ENCODE peak calls at places on chromosome 12, in nine cellular contexts. E, Z, M, H, U, J, T, X and D are unnamed samples.

GRCh38 chr12:124694250-124694649 is 126.8 kb upstream of the NCOR2 start:
- DNase-seq in Z (peak), X (no peak), J (no peak), M (no peak), H (no peak), T (no peak), E (no peak), U (no peak), D (peak)

GRCh38 chr12:108653922-108654321 is 20.2 kb upstream of the SELPLG start:
- DNase-seq in M (no peak), E (no peak), H (no peak), T (no peak), U (no peak), Z (no peak), X (no peak), J (no peak), D (no peak)

GRCh38 chr12:113863455-113863845 is 102.7 kb downstream of the RBM19 start:
- DNase-seq in M (no peak), X (no peak), J (no peak), T (no peak), U (no peak), E (no peak), H (no peak), Z (no peak), D (no peak)

GRCh38 chr12:98736352-98737326 is 91.5 kb downstream of the APAF1 start:
- DNase-seq in Z (no peak), X (peak), H (no peak), E (no peak), T (peak), M (no peak), U (peak), J (peak), D (no peak)

GRCh38 chr12:99984271-99985128 is at the start of gene ANKS1B:
- DNase-seq in T (peak), Z (no peak), J (peak), H (no peak), X (peak), U (peak), M (peak), E (peak), D (peak)

GRCh38 chr12:110004598-110004997 is 5.4 kb downstream of the ANKRD13A start:
- DNase-seq in M (no peak), J (no peak), H (no peak), U (no peak), E (no peak), Z (no peak), X (no peak), T (no peak), D (peak)

GRCh38 chr12:122318607-122319311 is 52.5 kb upstream of the VPS33A start:
- DNase-seq in E (peak), T (peak), U (no peak), H (no peak), Z (no peak), J (no peak), M (no peak), X (no peak), D (no peak)

GRCh38 chr12:112183141-112183581 is 57.8 kb downstream of the TRAFD1 start:
- DNase-seq in Z (no peak), X (no peak), T (no peak), M (no peak), J (no peak), E (peak), U (no peak), H (no peak), D (no peak)

GRCh38 chr12:111221296-111222026 is 147.4 kb downstream of the PHETA1 start:
- DNase-seq in U (no peak), Z (no peak), J (peak), M (no peak), E (peak), T (peak), H (no peak), X (no peak), D (no peak)

GRCh38 chr12:14773685-14774073 is 29.6 kb downstream of the WBP11 start:
- DNase-seq in H (no peak), J (peak), Z (peak), T (peak), X (peak), M (peak), E (no peak), U (no peak), D (no peak)

GRCh38 chr12:14314801-14315200 is 50.7 kb upstream of the ATF7IP start:
- DNase-seq in X (no peak), U (no peak), T (no peak), Z (peak), E (no peak), H (no peak), M (no peak), J (no peak), D (no peak)

GRCh38 chr12:79143803-79144202 is 279.2 kb downstream of the SYT1 start:
- DNase-seq in J (no peak), U (no peak), H (no peak), Z (no peak), X (no peak), E (no peak), T (no peak), M (no peak), D (no peak)

GRCh38 chr12:89861086-89861485 is 152.4 kb upstream of the ATP2B1 start:
- DNase-seq in X (no peak), H (no peak), E (no peak), U (no peak), M (no peak), J (no peak), Z (no peak), T (peak), D (no peak)

GRCh38 chr12:89864419-89864818 is 155.8 kb upstream of the ATP2B1 start:
- DNase-seq in T (no peak), Z (no peak), H (no peak), M (peak), U (no peak), J (no peak), X (no peak), E (no peak), D (no peak)

GRCh38 chr12:89863968-89864367 is 155.3 kb upstream of the ATP2B1 start:
- DNase-seq in E (no peak), U (no peak), Z (peak), J (no peak), T (no peak), X (no peak), H (no peak), M (peak), D (peak)

GRCh38 chr12:89862511-89863331 is 154.1 kb upstream of the ATP2B1 start:
- DNase-seq in T (no peak), E (no peak), U (no peak), J (no peak), X (no peak), Z (peak), M (no peak), H (no peak), D (peak)

DNA sequence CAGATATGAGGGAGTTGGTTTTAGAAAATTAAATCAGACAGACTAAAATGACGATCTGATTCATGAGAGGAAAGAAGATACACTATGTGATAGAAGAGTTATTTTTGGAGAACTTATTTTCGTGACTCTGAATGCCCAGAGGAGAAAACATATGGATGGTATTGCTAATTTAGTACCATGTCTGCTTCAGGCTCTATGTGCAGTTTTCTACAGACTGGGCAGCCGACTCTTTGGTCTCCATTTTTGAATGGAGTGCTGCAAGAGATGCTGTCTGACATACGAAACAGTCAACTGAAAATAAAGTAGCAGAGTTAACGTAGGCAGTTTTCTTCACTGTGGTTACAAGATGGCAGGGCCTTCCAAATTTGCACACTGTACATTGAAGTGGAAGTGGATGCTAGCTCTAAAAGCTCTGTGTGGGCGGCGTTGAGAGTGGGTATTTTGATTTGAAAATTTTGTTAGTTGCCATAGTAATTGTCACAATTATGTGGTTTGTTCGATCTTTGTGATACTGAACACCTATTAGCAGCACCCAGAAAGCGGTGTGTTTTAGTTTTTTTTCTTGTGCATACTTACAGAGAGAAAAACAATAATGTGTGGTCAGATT is 154.8 kb upstream of the ATP2B1 start:
- DNase-seq in J (no peak), T (no peak), H (no peak), E (no peak), X (no peak), U (no peak), M (no peak), Z (peak), D (peak)
- TF ChIP-seq EZH2phosphoT487 in J (no peak), T (no peak), H (no peak), E (no peak), X (no peak), U (no peak), M (no peak), Z (no peak), D (no peak)

DNA sequence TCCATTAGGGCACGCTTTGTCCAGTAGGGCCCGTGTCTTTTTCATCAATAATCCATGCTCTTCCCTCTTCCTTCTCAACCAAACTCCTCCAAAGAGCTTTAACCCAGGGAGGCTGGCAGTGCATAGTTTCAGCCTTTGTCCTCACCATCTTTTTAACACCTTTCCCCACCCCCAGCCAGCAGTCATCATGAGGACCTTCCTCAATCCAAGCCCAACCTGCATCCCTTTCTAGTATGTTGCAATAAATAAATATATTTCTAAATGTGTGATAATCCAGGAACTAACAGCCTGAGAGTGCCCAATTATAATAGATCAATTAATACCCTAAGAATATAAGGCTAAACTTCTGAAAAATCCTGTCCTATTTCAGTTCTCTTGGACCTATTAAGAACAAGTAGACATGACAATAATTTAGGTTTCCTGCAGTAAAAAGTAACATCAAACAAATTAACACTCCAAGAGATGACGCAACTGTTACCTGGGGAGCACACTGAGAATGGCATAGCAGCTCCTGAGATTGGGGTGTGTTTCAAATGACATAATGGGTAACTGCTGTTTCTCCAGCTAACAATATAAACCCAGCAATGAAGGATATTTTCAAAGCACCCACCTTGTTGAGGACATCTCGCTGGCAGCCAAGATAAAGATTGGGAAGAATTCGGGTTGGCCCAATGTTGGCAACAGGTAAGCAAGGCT is 62.6 kb downstream of the DUSP16 start:
- DNase-seq in M (peak), T (no peak), J (no peak), Z (no peak), U (no peak), X (no peak), H (no peak), E (no peak), D (no peak)
- TF ChIP-seq EZH2phosphoT487 in M (no peak), T (no peak), J (no peak), Z (no peak), U (no peak), X (no peak), H (no peak), E (no peak), D (no peak)

DNA sequence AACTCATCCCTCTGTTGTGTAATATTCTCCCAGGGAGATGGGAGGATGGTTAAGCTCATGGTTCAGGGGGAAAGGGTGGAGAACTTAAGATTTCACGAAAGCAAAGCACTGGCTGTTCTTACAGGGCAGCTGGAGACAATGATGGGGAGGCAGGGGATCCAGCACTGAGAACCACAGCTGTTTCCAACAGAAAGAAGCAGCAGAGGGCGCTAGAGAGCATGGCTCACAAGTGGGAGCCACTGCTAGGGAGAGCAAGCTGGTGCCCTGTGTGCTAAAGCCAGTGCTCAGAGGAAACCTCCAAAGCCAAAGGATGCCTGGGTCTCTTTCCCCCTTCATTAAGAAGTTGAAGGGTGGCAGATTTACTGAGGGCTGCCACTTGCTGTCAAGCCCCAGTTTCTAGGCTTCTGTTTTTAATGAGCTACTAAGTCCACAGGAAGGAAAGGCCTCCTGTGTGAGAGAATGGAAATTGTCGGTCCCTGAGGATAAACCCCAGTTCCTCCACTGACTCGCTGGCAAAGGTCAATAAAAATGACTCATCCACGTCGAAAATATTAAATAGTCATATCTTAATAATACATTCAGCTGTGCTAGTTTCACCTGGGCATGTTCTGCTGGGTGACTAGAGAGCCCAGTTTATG is 199.7 kb downstream of the ANO2 start:
- DNase-seq in Z (peak), T (peak), J (peak), M (peak), U (peak), E (peak), H (peak), X (peak), D (peak)
- TF ChIP-seq EZH2phosphoT487 in Z (no peak), T (no peak), J (no peak), M (no peak), U (no peak), E (no peak), H (no peak), X (no peak), D (no peak)

DNA sequence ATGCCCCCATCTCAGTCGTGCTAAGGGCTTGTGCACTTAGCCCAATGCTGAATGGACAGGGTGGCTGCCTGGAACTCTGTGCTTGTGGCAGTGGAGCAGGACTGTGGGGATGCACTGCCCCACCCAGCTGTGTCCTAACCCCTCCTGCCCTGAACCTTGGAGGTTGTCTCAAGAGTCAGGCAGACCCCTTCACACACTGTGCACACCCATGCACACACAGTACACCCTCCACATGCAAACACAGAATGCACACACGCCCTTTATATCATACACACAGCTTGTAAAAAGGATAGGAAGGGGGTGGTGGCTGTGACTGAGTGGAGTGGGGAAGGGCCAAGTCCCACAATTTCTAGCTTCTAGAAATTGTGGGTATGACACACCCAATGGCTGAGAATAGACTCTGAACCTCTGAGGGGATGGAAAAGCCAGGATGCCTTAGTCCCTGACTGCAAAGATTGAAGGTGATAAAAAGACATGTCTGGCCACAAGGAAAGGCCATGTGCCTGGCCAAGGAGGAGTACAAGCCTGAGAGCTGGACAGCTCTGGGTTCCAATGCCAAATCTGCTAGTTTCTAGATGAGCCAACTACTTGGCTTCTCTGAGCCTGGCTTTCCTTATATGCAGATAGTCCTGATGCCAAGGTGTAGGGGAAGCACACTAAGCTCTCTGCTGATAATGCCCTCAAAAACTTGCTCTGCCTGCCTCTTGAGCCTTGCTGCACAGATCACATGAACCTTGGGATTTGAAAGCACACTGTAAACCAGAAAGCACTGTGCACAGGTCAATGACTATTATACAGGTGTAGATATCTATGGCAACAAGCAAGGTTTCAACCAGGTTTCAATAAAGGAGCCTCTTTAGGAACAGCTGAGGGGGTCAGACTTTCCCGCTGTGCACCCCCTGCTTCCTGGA is 8.4 kb downstream of the KRT8 start:
- DNase-seq in X (no peak), T (peak), M (no peak), J (no peak), Z (no peak), E (peak), H (no peak), U (peak), D (no peak)
- TF ChIP-seq EZH2phosphoT487 in X (no peak), T (no peak), M (no peak), J (no peak), Z (no peak), E (no peak), H (no peak), U (no peak), D (no peak)

DNA sequence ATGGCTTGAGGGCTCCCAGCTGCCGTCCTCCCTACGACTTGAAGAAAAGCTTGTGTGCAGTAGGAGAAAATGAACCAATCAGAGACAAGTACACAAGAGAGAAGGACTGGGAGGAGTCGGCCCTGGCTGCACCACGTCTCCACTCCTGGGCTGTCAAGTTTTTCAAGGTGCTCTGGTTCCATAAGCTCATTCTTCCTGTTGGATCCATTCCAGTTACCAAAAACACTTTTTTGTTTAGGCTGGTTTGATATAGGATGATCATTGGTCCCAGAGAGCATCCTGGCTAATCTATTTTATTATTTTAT is 2.8 kb upstream of the A2ML1 start:
- DNase-seq in J (no peak), Z (no peak), H (no peak), E (no peak), X (no peak), T (peak), U (no peak), M (peak), D (no peak)
- TF ChIP-seq EZH2phosphoT487 in J (no peak), Z (no peak), H (no peak), E (no peak), X (no peak), T (no peak), U (no peak), M (no peak), D (no peak)

GRCh38 chr12:119679490-119679889 is 11.6 kb downstream of the PRKAB1 start:
- DNase-seq in X (no peak), T (no peak), Z (no peak), J (no peak), M (no peak), U (no peak), H (no peak), E (no peak), D (no peak)
- TF ChIP-seq EZH2phosphoT487 in X (no peak), T (no peak), Z (no peak), J (no peak), M (no peak), U (no peak), H (no peak), E (no peak), D (no peak)